ENCODE peak calls at places on chromosomes 13 and 19, in four cellular contexts. I is stimulated activated naive CD4-positive, alpha-beta T cell; K is HTR-8/SVneo; H is AG09319. L is an unnamed sample.

GRCh38 chr19:38389957-38390924 is 1.7 kb downstream of the SPRED3 start:
- DNase-seq in I (no peak), K (no peak), H (no peak), L (no peak)

GRCh38 chr13:22455036-22455435 is 725.7 kb upstream of the SGCG start:
- DNase-seq in I (no peak), K (no peak), H (no peak), L (no peak)

GRCh38 chr13:91537376-91537775 is 139.0 kb downstream of the GPC5 start:
- DNase-seq in I (no peak), K (no peak), H (no peak), L (no peak)

GRCh38 chr13:26872444-26873173 is 112.0 kb upstream of the GPR12 start:
- DNase-seq in I (peak; percentile 29), K (peak; percentile 12), H (no peak), L (no peak)

GRCh38 chr13:109541081-109541480 is 245.3 kb downstream of the IRS2 start:
- DNase-seq in I (no peak), K (no peak), H (no peak), L (no peak)

GRCh38 chr13:52786747-52787146 is 47.1 kb upstream of the CNMD start:
- DNase-seq in I (no peak), K (no peak), H (no peak), L (no peak)

GRCh38 chr13:91630916-91631315 is 232.5 kb downstream of the GPC5 start:
- DNase-seq in I (no peak), K (no peak), H (no peak), L (no peak)

GRCh38 chr13:110137677-110138008 is 169.3 kb downstream of the COL4A1 start:
- DNase-seq in I (no peak), K (peak; percentile 55), H (no peak), L (no peak)

GRCh38 chr13:81394605-81395004 is 1053.7 kb upstream of the SPRY2 start:
- DNase-seq in I (no peak), K (no peak), H (no peak), L (no peak)

GRCh38 chr19:3387645-3388589 is 21.5 kb downstream of the NFIC start:
- DNase-seq in I (no peak), K (no peak), H (peak; percentile 61), L (peak; percentile 90)

GRCh38 chr13:25137624-25137892 is 34.5 kb downstream of the AMER2 start:
- DNase-seq in I (no peak), K (no peak), H (no peak), L (no peak)

GRCh38 chr13:44648392-44649117 is 72.4 kb upstream of the TSC22D1 start:
- DNase-seq in I (no peak), K (no peak), H (no peak), L (no peak)

GRCh38 chr19:294341-294818 is 3.2 kb upstream of the PLPP2 start:
- DNase-seq in I (no peak), K (no peak), H (no peak), L (peak; percentile 50)